ENCODE peak calls at places on chromosomes 2 and 18, in six cellular contexts. R is stomach, Z is A549, B is suprapubic skin, K is sigmoid colon, S is HepG2. H is an unnamed sample.

GRCh38 chr2:148132400-148132799 is 111.5 kb downstream of the MBD5 start:
- DNase-seq in R (no peak), B (no peak), K (no peak), Z (no peak), S (no peak), H (no peak)

GRCh38 chr2:28751956-28752607 is 452 bp downstream of the PPP1CB start:
- DNase-seq in K (peak), B (no peak), R (peak), Z (no peak), S (no peak), H (no peak)

GRCh38 chr2:232941912-232942595 is 71.0 kb downstream of the NGEF start:
- DNase-seq in K (no peak), B (no peak), Z (no peak), S (no peak), R (no peak), H (no peak)

GRCh38 chr2:223001831-223002230 is 50.2 kb upstream of the KCNE4 start:
- DNase-seq in K (no peak), Z (no peak), B (no peak), R (no peak), S (no peak), H (no peak)

GRCh38 chr2:222242532-222242931 is 56.3 kb downstream of the PAX3 start:
- DNase-seq in R (no peak), K (no peak), S (no peak), Z (no peak), B (no peak), H (no peak)

GRCh38 chr2:69685321-69686048 is 41.9 kb upstream of the AAK1 start:
- DNase-seq in Z (no peak), R (peak), K (no peak), B (no peak), S (peak), H (no peak)

GRCh38 chr18:4125246-4125938 is 329.7 kb downstream of the DLGAP1 start:
- DNase-seq in K (no peak), B (no peak), Z (no peak), R (no peak), S (no peak), H (no peak)

GRCh38 chr2:173571021-173571821 is 216.5 kb downstream of the CDCA7 start:
- DNase-seq in S (peak), K (no peak), B (no peak), Z (peak), R (no peak), H (no peak)

GRCh38 chr2:24456610-24457556 is 34.2 kb upstream of the NCOA1 start:
- DNase-seq in S (no peak), B (no peak), R (peak), Z (peak), K (peak), H (peak)

GRCh38 chr2:36780231-36780808 is 83.8 kb downstream of the VIT start:
- DNase-seq in S (peak), K (no peak), B (no peak), R (no peak), Z (peak), H (no peak)

GRCh38 chr2:109435866-109436634 is 177.7 kb downstream of the SEPTIN10 start:
- DNase-seq in Z (no peak), S (no peak), K (peak), R (no peak), B (peak), H (peak)

GRCh38 chr18:55510809-55511208 is 77.2 kb downstream of the TCF4 start:
- DNase-seq in R (no peak), Z (no peak), S (no peak), K (no peak), B (no peak), H (no peak)

GRCh38 chr2:182113334-182113733 is 127.7 kb downstream of the PPP1R1C start:
- DNase-seq in S (no peak), Z (no peak), B (no peak), R (no peak), K (no peak), H (no peak)

GRCh38 chr2:85594715-85595377 is 699 bp upstream of the RNF181 start:
- DNase-seq in Z (no peak), R (no peak), K (no peak), B (no peak), S (no peak), H (no peak)

DNA sequence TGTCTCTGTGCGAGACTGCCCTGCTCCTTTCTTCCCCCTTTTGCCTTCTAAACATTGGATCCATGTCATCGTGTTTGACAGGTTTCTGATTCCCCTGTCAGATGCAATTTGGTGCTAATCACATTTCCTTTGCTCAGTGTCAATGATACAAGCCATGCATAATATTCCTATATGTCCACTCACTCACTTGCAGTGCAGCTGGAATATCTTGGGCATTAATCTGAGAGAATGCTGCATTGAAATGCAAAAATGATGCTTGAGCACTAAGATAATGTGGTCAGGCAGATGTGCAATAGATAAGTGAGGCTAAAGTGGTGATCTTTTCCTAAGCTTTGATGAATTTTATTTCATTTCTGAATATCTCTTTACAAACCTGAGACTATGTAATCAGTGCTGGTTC is 375.5 kb downstream of the PARD3B start:
- DNase-seq in B (no peak), K (no peak), S (no peak), Z (no peak), R (no peak), H (no peak)
- TF ChIP-seq EP300 in B (no peak), K (no peak), S (no peak), Z (no peak), R (no peak), H (no peak)

GRCh38 chr2:98014379-98014778 is 18.6 kb upstream of the TMEM131 start:
- DNase-seq in R (no peak), Z (no peak), K (no peak), S (no peak), B (no peak), H (no peak)

GRCh38 chr2:98012561-98012979 is 16.8 kb upstream of the TMEM131 start:
- DNase-seq in S (no peak), R (no peak), K (no peak), Z (no peak), B (no peak), H (no peak)

GRCh38 chr2:98015681-98016080 is 19.9 kb upstream of the TMEM131 start:
- DNase-seq in K (no peak), S (no peak), B (no peak), R (no peak), Z (no peak), H (no peak)

GRCh38 chr2:98009887-98010760 is 14.4 kb upstream of the TMEM131 start:
- DNase-seq in B (no peak), R (no peak), S (no peak), K (no peak), Z (no peak), H (no peak)

GRCh38 chr2:98013407-98014042 is 17.8 kb upstream of the TMEM131 start:
- DNase-seq in S (peak), R (no peak), B (no peak), K (no peak), Z (no peak), H (no peak)
- TF ChIP-seq EP300 in S (no peak), R (no peak), B (no peak), K (no peak), Z (no peak), H (no peak)

GRCh38 chr2:157413342-157414035 is 30.4 kb downstream of the CYTIP start:
- DNase-seq in R (no peak), K (no peak), B (no peak), S (no peak), Z (no peak), H (no peak)
- TF ChIP-seq EP300 in R (no peak), K (no peak), B (no peak), S (no peak), Z (no peak), H (no peak)

DNA sequence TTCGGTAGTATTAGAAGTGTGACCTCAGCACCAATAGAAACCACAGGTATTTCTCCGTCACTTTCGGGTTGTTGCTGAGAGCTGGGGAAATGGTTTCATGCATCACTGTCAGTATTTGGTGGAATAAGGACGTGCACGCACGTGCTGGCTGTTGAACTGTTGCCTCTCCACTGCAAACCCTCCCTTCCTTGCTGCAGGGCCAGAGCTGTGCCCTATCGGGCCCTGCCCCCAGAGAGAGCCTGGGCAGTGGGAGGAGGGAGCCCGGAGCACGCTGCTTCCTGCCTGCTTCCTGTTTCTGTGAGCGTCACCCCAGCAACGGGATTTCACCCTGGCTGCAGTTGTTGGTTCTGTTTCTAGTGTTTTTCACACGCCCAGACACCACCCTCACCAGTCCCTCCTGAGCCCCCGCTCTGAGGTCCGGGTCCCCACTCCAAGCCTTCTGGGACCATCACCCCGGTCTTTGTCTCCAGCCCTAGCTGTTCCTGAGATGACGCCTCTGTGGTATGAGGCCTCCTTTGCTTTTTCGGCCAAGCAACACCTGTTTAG is 47.4 kb downstream of the LRRFIP1 start:
- DNase-seq in R (peak), B (peak), Z (no peak), K (peak), S (peak), H (peak)
- TF ChIP-seq EP300 in R (peak), B (no peak), Z (no peak), K (no peak), S (no peak), H (peak)

GRCh38 chr2:88824951-88825350 is 133.5 kb downstream of the RPIA start:
- DNase-seq in K (no peak), S (no peak), B (no peak), Z (no peak), R (no peak), H (no peak)
- TF ChIP-seq EP300 in K (no peak), S (no peak), B (no peak), Z (no peak), R (no peak), H (no peak)

DNA sequence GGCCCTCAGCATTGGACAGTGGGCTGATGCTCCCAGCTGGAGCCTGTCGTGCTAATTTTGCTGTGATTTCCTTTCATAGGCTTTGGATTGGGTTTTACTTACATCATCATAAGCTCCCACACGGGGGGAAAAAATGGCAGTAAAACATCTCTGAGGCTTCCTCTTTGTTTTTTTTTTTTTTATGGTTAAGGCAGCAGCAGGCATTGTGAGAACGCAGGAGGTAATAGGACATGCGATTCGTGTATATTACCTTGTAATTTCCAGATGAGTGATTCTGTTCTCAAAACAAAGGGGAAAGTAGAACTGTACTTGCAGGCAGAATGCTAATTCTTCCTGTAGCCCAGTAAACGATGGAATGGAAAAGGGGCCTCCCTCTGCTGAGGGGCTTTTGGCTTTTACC is 89.6 kb downstream of the NPAS2 start:
- DNase-seq in B (peak), R (no peak), K (no peak), S (no peak), Z (no peak), H (no peak)
- TF ChIP-seq EP300 in B (no peak), R (no peak), K (no peak), S (no peak), Z (no peak), H (no peak)